ENCODE peak calls at places on chromosomes 3 and 15, in six cellular contexts. X is lower lobe of right lung, A is neuronal stem cell, K is tibial artery, P is H1, G is endothelial cell of umbilical vein. I is an unnamed sample. For H3K4me1 and H3K27me3, the result is how much of the 10 kb centered on the place peaks cover.

GRCh38 chr3:197511130-197511529 is 44.6 kb downstream of the BDH1 start:
- DNase-seq in X (peak), A (no peak), K (no peak), P (no peak), G (no peak), I (no peak)

GRCh38 chr3:12990781-12991480 is 82.3 kb downstream of the IQSEC1 start:
- DNase-seq in X (no peak), A (no peak), K (no peak), P (no peak), G (no peak), I (no peak)

GRCh38 chr3:157443873-157444770 is 7.5 kb downstream of the PTX3 start:
- DNase-seq in X (no peak), A (no peak), K (no peak), P (no peak), G (no peak), I (no peak)

GRCh38 chr15:88564741-88565140 is 18.3 kb upstream of the DET1 start:
- DNase-seq in X (no peak), A (no peak), K (no peak), P (no peak), G (no peak), I (no peak)

GRCh38 chr3:126355251-126355650 is 2.0 kb downstream of the KLF15 start:
- DNase-seq in X (peak), A (no peak), K (peak), P (no peak), G (no peak), I (no peak)

GRCh38 chr3:9884555-9885165 is 4.6 kb upstream of the CIDEC start:
- DNase-seq in X (no peak), A (no peak), K (no peak), P (no peak), G (no peak), I (no peak)

GRCh38 chr3:124837730-124838186 is 49.4 kb downstream of the ITGB5 start:
- DNase-seq in X (no peak), A (no peak), K (peak), P (no peak), G (peak), I (no peak)

GRCh38 chr15:43268111-43269105 is 1.7 kb upstream of the TGM5 start:
- DNase-seq in X (no peak), A (peak), K (no peak), P (peak), G (no peak), I (peak)

GRCh38 chr3:70849911-70850699 is 537.7 kb upstream of the MDFIC2 start:
- DNase-seq in X (no peak), A (no peak), K (no peak), P (no peak), G (peak), I (no peak)

GRCh38 chr3:7672124-7672523 is 811.2 kb downstream of the GRM7 start:
- DNase-seq in X (no peak), A (no peak), K (no peak), P (no peak), G (no peak), I (no peak)

GRCh38 chr3:126542340-126543241 is 16.1 kb downstream of the C3orf22 start:
- DNase-seq in X (peak), A (no peak), K (peak), P (peak), G (no peak), I (no peak)

GRCh38 chr3:137642831-137643230 is 121.3 kb upstream of the SOX14 start:
- DNase-seq in X (no peak), A (no peak), K (no peak), P (no peak), G (no peak), I (no peak)

GRCh38 chr15:88797648-88798339 is 5.4 kb upstream of the ACAN start:
- DNase-seq in X (no peak), A (no peak), K (no peak), P (no peak), G (no peak), I (no peak)

GRCh38 chr15:40340740-40341400 is at the start of gene CCDC9B:
- DNase-seq in X (peak), A (no peak), K (peak), P (peak), G (peak), I (peak)

GRCh38 chr15:35546581-35547381 is 816 bp upstream of the DPH6 start:
- DNase-seq in X (no peak), A (no peak), K (no peak), P (no peak), G (no peak), I (no peak)

GRCh38 chr3:149655826-149656599 is 1.8 kb downstream of the WWTR1 start:
- DNase-seq in X (no peak), A (no peak), K (no peak), P (no peak), G (peak), I (no peak)

GRCh38 chr15:75198560-75199346 is 2.9 kb upstream of the C15orf39 start:
- DNase-seq in X (no peak), A (no peak), K (no peak), P (no peak), G (peak), I (peak)

GRCh38 chr15:60573936-60574335 is 95.0 kb upstream of the ICE2 start:
- DNase-seq in X (no peak), A (no peak), K (no peak), P (no peak), G (no peak), I (no peak)

GRCh38 chr15:70442616-70443321 is 320.6 kb downstream of the UACA start:
- DNase-seq in X (no peak), A (no peak), K (peak), P (no peak), G (no peak), I (no peak)

GRCh38 chr3:63966007-63966406 is 53.8 kb upstream of the SCAANT1 start:
- DNase-seq in X (no peak), A (no peak), K (no peak), P (no peak), G (no peak), I (no peak)

GRCh38 chr15:27884726-27885125 is 214.4 kb downstream of the OCA2 start:
- DNase-seq in X (no peak), A (no peak), K (no peak), P (no peak), G (no peak), I (no peak)

GRCh38 chr15:64460206-64460736 is at the start of gene ZNF609:
- DNase-seq in X (peak), A (peak), K (peak), P (peak), G (peak), I (peak)
- H3K4me1 ChIP-seq in X (half or more), A (under half), K (under half), P (under half), G (under half), I (half or more)

GRCh38 chr3:182323126-182323727 is 470.1 kb upstream of the ATP11B start:
- DNase-seq in X (no peak), A (no peak), K (no peak), P (no peak), G (no peak), I (no peak)
- H3K4me3 ChIP-seq in X (no peak), A (no peak), K (no peak), P (no peak), G (no peak), I (no peak)

GRCh38 chr15:38671003-38671382 is 106.4 kb upstream of the RASGRP1 start:
- DNase-seq in X (no peak), A (no peak), K (no peak), P (no peak), G (no peak), I (no peak)

GRCh38 chr15:38670142-38671002 is 105.8 kb upstream of the RASGRP1 start:
- DNase-seq in X (no peak), A (no peak), K (no peak), P (no peak), G (no peak), I (no peak)

GRCh38 chr15:38667875-38668274 is 103.3 kb upstream of the RASGRP1 start:
- DNase-seq in X (no peak), A (no peak), K (no peak), P (no peak), G (peak), I (no peak)

GRCh38 chr15:38668433-38669159 is 104.0 kb upstream of the RASGRP1 start:
- DNase-seq in X (no peak), A (peak), K (no peak), P (no peak), G (no peak), I (peak)

DNA sequence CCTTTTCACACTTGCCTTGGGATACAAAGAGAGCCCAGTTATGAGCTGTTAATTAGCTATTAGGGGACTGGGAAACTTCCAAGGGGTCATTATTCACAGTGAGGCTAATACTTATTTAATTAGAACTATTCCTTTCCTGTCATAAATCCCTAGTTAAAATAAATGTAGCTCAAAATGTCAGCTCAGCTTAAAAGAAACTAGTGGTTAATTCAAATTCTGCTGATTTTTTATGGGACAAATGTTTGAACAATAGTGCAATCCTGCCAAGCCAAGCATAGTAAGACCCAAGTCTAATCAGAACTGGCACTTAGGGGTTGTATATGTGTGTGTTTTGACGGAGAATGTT is 104.5 kb upstream of the RASGRP1 start:
- DNase-seq in X (no peak), A (no peak), K (no peak), P (no peak), G (no peak), I (no peak)
- H3K27me3 ChIP-seq in X (under half), A (under half), K (under half), P (under half), G (under half), I (under half)

GRCh38 chr15:90031231-90031791 is 30.2 kb downstream of the ZNF710 start:
- DNase-seq in X (no peak), A (no peak), K (peak), P (no peak), G (no peak), I (peak)
- H3K4me1 ChIP-seq in X (under half), A (under half), K (under half), P (under half), G (under half), I (under half)

DNA sequence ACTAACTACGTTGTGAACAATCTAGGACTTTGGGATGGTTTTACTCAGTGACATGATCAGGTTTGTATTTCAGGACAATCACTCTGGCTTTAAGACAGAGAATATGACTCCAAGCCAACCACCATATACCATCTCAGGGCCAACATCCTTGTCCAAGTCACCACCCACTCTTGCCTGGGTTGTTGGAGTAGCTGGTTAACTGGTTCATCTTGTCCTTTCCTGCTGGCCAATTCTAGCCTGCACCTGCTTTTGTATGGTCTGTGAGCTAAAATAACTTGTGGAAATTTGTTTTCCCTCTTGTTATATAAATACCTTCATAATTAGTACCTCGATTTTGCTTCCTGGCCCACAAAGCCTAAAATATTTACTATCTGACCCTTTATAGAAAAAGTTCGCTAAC is 306.8 kb upstream of the STT3B start:
- DNase-seq in X (no peak), A (no peak), K (no peak), P (no peak), G (no peak), I (no peak)
- H3K4me3 ChIP-seq in X (no peak), A (no peak), K (no peak), P (no peak), G (no peak), I (no peak)